ENCODE peak calls at places on chromosomes 2 and 18, in six cellular contexts. T is AG04450, P is fibroblast of villous mesenchyme, K is astrocyte of the cerebellum, M is fibroblast of lung, N is cardiac muscle cell. V is an unnamed sample.

GRCh38 chr2:200138386-200139184 is 167.9 kb upstream of the SPATS2L start:
- DNase-seq in N (peak; percentile 30), T (peak; percentile 37), M (no peak), K (peak; percentile 80), P (peak; percentile 65), V (no peak)

GRCh38 chr2:20027715-20028434 is 15.4 kb upstream of the MATN3 start:
- DNase-seq in N (peak; percentile 65), M (no peak), T (no peak), K (no peak), P (peak; percentile 67), V (no peak)

GRCh38 chr2:71471276-71471675 is 17.9 kb downstream of the DYSF start:
- DNase-seq in T (peak; percentile 16), K (peak; percentile 49), M (no peak), P (no peak), N (peak; percentile 56), V (no peak)

GRCh38 chr2:240591226-240591625 is 4.7 kb downstream of the CAPN10 start:
- DNase-seq in N (no peak), K (no peak), T (no peak), P (no peak), M (no peak), V (no peak)

GRCh38 chr18:36572135-36572856 is 256.5 kb downstream of the TPGS2 start:
- DNase-seq in T (no peak), M (peak; percentile 54), K (peak; percentile 57), N (peak; percentile 80), P (peak; percentile 45), V (no peak)

GRCh38 chr2:99079226-99079625 is 62.3 kb upstream of the C2orf15 start:
- DNase-seq in K (no peak), M (no peak), N (no peak), T (no peak), P (no peak), V (no peak)

GRCh38 chr2:20620271-20620681 is 30.6 kb downstream of the HS1BP3 start:
- DNase-seq in K (no peak), T (no peak), M (no peak), P (no peak), N (no peak), V (no peak)

GRCh38 chr2:209463835-209464234 is 40.0 kb downstream of the MAP2 start:
- DNase-seq in P (no peak), M (no peak), N (no peak), T (no peak), K (no peak), V (no peak)

GRCh38 chr18:64201781-64202180 is 52.9 kb upstream of the LINC00305 start:
- DNase-seq in P (no peak), M (no peak), K (no peak), T (no peak), N (no peak), V (no peak)

GRCh38 chr18:77016936-77017335 is 115.6 kb downstream of the MBP start:
- DNase-seq in N (no peak), P (no peak), T (no peak), K (no peak), M (no peak), V (no peak)

GRCh38 chr2:86017901-86018896 is 87.5 kb downstream of the POLR1A start:
- DNase-seq in T (no peak), K (no peak), M (no peak), P (peak; percentile 37), N (no peak), V (no peak)

GRCh38 chr2:175476950-175477349 is 295.4 kb upstream of the ATP5MC3 start:
- DNase-seq in P (no peak), K (no peak), N (no peak), M (no peak), T (no peak), V (no peak)

GRCh38 chr2:142754182-142754581 is 123.3 kb upstream of the KYNU start:
- DNase-seq in M (no peak), P (peak; percentile 4), K (no peak), T (no peak), N (no peak), V (no peak)

DNA sequence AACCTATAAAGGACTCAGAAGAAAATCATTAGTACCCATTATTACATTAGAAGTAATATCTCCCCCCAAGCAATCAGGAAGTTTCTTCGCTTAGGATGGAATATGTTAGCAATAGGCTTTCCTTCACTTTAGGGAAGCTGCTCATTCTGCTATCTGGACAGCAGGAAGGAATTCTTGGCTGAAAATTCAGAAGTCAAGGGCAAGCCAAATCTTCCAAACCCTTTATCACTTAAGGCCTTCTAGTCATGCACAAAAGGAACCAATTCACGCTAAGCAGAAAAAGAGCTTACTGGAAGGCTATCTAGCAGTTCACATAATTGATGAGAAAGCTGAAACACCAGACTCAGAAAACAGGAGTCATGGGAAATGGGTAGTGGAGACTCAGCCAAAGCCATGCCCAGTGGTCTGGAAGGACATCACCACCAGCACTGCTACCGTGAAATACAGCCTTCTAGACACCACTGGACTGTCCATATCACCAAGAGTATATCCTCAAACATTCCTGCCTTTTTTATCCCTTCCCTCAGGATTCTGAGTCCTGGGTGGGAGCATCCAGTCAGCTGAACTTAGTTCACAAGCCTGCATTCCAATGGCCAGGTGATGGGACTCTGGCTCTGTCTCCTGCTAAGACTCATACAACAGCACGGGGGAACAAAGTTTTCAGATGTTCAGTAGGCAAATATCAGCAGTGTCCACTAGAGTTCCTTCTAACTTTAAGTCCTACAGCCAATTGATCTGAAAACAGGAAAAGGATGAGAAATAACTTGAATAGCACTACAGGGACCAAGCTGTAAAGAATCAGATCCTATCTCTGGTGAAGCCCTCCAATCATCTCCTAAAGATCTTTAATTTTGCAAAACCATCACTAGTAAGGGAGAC is 14.8 kb upstream of the ADAM17 start:
- DNase-seq in M (no peak), N (peak; percentile 50), P (no peak), K (no peak), T (no peak), V (no peak)
- TF ChIP-seq CTCF in M (peak; percentile 23), N (no peak), P (peak; percentile 29), K (no peak), T (peak; percentile 26), V (peak; percentile 16)

GRCh38 chr2:236568068-236568921 is 1.3 kb upstream of the ACKR3 start:
- DNase-seq in M (peak; percentile 25), P (no peak), T (no peak), N (peak; percentile 30), K (no peak), V (peak; percentile 77)
- TF ChIP-seq CTCF in M (no peak), P (no peak), T (no peak), N (no peak), K (no peak), V (peak; percentile 40)

GRCh38 chr2:33214436-33214835 is 262.0 kb upstream of the RASGRP3 start:
- DNase-seq in M (peak; percentile 56), N (peak; percentile 94), K (no peak), P (peak; percentile 59), T (no peak), V (no peak)

GRCh38 chr2:33216508-33217182 is 259.8 kb upstream of the RASGRP3 start:
- DNase-seq in M (peak; percentile 49), N (peak; percentile 41), T (no peak), K (no peak), P (no peak), V (no peak)

GRCh38 chr2:33215983-33216382 is 260.5 kb upstream of the RASGRP3 start:
- DNase-seq in N (no peak), K (no peak), T (no peak), P (no peak), M (no peak), V (no peak)

GRCh38 chr2:33214857-33215256 is 261.6 kb upstream of the RASGRP3 start:
- DNase-seq in P (no peak), N (no peak), M (no peak), T (no peak), K (no peak), V (no peak)

DNA sequence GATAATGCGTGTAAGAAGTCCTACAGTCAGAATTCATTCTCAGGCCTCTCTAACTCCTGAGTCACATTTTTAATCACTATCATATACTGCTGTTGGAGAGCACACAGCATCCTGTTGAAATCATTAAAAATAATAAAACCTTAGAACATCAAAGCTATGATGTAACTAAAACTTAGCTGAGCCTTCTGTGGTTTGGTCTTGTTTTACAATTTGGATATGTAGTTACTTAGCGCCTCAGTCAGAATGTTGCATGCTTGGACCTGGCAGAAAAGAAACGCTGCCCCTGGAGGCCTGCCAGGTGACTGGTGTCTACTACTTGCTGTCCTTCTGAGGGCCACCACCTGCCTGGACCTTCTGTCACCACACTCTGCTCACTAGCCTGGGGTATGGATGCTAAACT is 261.1 kb upstream of the RASGRP3 start:
- DNase-seq in P (peak; percentile 93), K (peak; percentile 74), T (peak; percentile 78), M (peak; percentile 91), N (peak; percentile 86), V (no peak)
- TF ChIP-seq CTCF in P (no peak), K (no peak), T (no peak), M (no peak), N (no peak), V (no peak)

GRCh38 chr2:383173-383572 is 95.3 kb upstream of the ALKAL2 start:
- DNase-seq in K (no peak), N (no peak), P (no peak), T (no peak), M (no peak), V (no peak)
- TF ChIP-seq CTCF in K (no peak), N (no peak), P (no peak), T (no peak), M (no peak), V (no peak)

GRCh38 chr2:8543412-8544167 is 138.3 kb upstream of the ID2 start:
- DNase-seq in P (peak; percentile 80), K (peak; percentile 44), T (peak; percentile 45), M (peak; percentile 85), N (peak; percentile 85), V (peak; percentile 86)

GRCh38 chr2:8544168-8544785 is 137.6 kb upstream of the ID2 start:
- DNase-seq in T (no peak), K (no peak), P (no peak), N (no peak), M (no peak), V (no peak)

GRCh38 chr2:8545676-8546318 is 136.1 kb upstream of the ID2 start:
- DNase-seq in P (no peak), M (no peak), T (no peak), K (no peak), N (no peak), V (peak; percentile 33)

GRCh38 chr2:8546319-8547283 is 135.3 kb upstream of the ID2 start:
- DNase-seq in K (no peak), M (no peak), N (peak; percentile 24), T (no peak), P (no peak), V (no peak)

DNA sequence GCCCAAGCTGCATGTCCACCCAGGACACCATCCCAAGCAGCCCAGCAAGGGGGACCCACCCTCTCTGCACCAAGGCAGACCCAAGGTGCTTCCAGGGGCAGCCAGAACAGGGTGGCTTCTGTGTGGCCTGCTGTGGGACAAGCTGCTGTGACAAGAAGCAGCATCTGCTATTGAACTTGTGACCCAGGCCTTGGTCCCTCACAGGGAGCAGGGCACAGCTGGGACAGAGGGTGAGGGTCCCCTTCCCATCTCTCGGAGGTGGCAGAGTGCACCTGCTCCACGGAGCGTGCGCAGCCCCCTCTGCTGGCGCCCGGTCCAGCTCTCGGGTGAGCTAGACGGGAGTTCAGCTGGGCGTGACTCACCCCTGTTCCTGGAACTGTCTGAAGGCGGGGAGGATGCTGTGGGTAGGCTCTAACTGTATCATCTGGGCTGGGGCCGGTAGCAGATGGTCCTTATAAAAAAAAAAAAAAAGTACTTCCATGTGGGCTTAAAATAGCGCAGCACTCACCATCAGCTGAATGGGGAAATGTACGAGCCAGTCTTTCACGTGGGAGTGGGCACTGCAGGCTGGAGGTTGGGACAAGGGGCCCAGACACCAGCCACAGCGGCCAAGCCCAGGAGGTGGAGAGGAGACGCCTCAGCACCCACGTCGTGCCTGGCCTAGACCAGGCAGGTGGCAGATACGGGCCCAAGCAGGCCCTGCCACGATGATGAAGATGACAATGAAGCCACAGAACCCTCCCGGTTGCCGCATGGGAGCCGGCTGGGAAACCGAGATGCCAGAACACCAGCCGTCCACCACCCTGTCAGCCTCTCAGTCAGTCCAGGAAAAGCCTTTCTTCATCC is 136.8 kb upstream of the ID2 start:
- DNase-seq in K (peak; percentile 34), N (peak; percentile 86), P (peak; percentile 70), M (peak; percentile 81), T (peak; percentile 79), V (peak; percentile 87)
- TF ChIP-seq CTCF in K (peak; percentile 43), N (peak; percentile 51), P (peak; percentile 23), M (peak; percentile 37), T (peak; percentile 47), V (peak; percentile 57)